ENCODE peak calls at places on chromosome 12, in nine cellular contexts. J is pancreas; I is right cardiac atrium; K is Peyer's patch; A is ovary; M is BE2C; H is left ventricle myocardium inferior; V is heart right ventricle; B is CD8-positive, alpha-beta memory T cell. G is an unnamed sample.

GRCh38 chr12:122917508-122918227 is 21.7 kb upstream of the VPS37B start:
- DNase-seq in I (peak; percentile 76), M (peak; percentile 25), H (peak; percentile 56), K (no peak), V (peak; percentile 53), J (peak; percentile 76), B (no peak), A (no peak), G (no peak)

GRCh38 chr12:68148261-68148951 is 11.1 kb downstream of the IFNG start:
- DNase-seq in H (no peak), A (no peak), V (no peak), I (no peak), B (no peak), M (no peak), K (no peak), J (no peak), G (peak; percentile 64)

GRCh38 chr12:121828826-121829225 is 25.0 kb downstream of the SETD1B start:
- DNase-seq in A (no peak), I (no peak), K (no peak), B (no peak), V (no peak), J (no peak), M (no peak), H (no peak), G (peak; percentile 33)

GRCh38 chr12:119808441-119808840 is 68.7 kb downstream of the CIT start:
- DNase-seq in I (no peak), H (no peak), J (no peak), A (no peak), K (no peak), M (no peak), V (no peak), B (no peak), G (no peak)

GRCh38 chr12:116689586-116689985 is 48.3 kb downstream of the SPRING1 start:
- DNase-seq in H (no peak), V (no peak), A (no peak), J (no peak), I (no peak), M (no peak), K (no peak), B (no peak), G (no peak)

GRCh38 chr12:29350080-29350479 is 30.9 kb downstream of the ERGIC2 start:
- DNase-seq in H (no peak), I (no peak), K (no peak), M (no peak), A (no peak), J (no peak), B (no peak), V (no peak), G (no peak)

GRCh38 chr12:111451649-111452129 is 46.0 kb downstream of the SH2B3 start:
- DNase-seq in I (no peak), M (no peak), A (no peak), B (no peak), K (peak; percentile 16), H (no peak), J (no peak), V (no peak), G (peak; percentile 44)

GRCh38 chr12:78641837-78642423 is 222.6 kb upstream of the SYT1 start:
- DNase-seq in M (peak; percentile 7), K (no peak), A (no peak), B (no peak), J (no peak), H (no peak), I (no peak), V (no peak), G (no peak)

GRCh38 chr12:48197549-48197966 is 5.5 kb downstream of the OR10AD1 start:
- DNase-seq in H (no peak), M (peak; percentile 16), B (no peak), V (no peak), A (peak; percentile 47), I (no peak), J (no peak), K (no peak), G (no peak)

GRCh38 chr12:78888583-78888982 is 24.0 kb downstream of the SYT1 start:
- DNase-seq in B (no peak), V (no peak), H (no peak), I (no peak), M (no peak), J (no peak), K (no peak), A (no peak), G (no peak)

DNA sequence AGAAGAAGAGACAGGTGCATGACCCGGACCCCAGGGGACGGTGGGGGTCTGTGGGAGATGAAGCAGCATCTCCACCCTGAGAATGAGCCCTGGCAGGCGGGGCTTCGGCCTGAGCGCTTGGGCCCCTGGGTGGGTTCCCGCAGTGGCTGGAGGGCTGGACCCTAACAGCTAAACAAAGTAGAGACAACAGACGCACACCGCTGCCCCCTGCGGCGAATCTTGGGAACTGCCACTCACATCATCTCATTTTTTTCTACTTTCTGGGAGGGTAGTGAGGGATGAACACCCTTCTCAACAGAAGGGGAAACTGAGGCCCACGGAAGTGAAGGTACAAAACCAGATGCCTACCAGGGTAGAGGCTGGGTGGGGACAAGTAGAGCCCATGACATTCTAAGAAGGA is 104.7 kb downstream of the RFLNA start:
- DNase-seq in M (peak; percentile 56), V (no peak), K (no peak), J (no peak), I (no peak), A (peak; percentile 63), H (no peak), B (no peak), G (peak; percentile 90)
- H3K4me1 ChIP-seq in M (peaks cover 40% of the 10 kb centered on the region), V (peaks cover 64% of the 10 kb centered on the region), K (no peaks in the 10 kb centered on the region), J (no peaks in the 10 kb centered on the region), I (peaks cover 26% of the 10 kb centered on the region), A (peaks cover 12% of the 10 kb centered on the region), H (peaks cover 85% of the 10 kb centered on the region), B (no peaks in the 10 kb centered on the region), G (no peaks in the 10 kb centered on the region)

GRCh38 chr12:92030618-92031017 is 115.0 kb downstream of the BTG1 start:
- DNase-seq in M (no peak), B (peak; percentile 69), A (peak; percentile 44), K (peak; percentile 81), J (no peak), H (no peak), V (no peak), I (no peak), G (no peak)

GRCh38 chr12:92032965-92033364 is 112.7 kb downstream of the BTG1 start:
- DNase-seq in H (no peak), I (no peak), K (no peak), V (no peak), A (no peak), J (no peak), M (no peak), B (no peak), G (no peak)

GRCh38 chr12:92034083-92034482 is 111.6 kb downstream of the BTG1 start:
- DNase-seq in K (no peak), M (no peak), A (no peak), H (no peak), I (no peak), J (no peak), B (no peak), V (no peak), G (no peak)

GRCh38 chr12:92029902-92030586 is 115.6 kb downstream of the BTG1 start:
- DNase-seq in J (no peak), H (no peak), A (no peak), B (no peak), M (no peak), V (no peak), K (no peak), I (no peak), G (no peak)

GRCh38 chr12:92032101-92032500 is 113.5 kb downstream of the BTG1 start:
- DNase-seq in A (no peak), I (no peak), V (no peak), J (no peak), B (no peak), K (no peak), M (no peak), H (no peak), G (no peak)
- H3K4me1 ChIP-seq in A (peaks cover 9% of the 10 kb centered on the region), I (no peaks in the 10 kb centered on the region), V (peaks cover 30% of the 10 kb centered on the region), J (peaks cover 38% of the 10 kb centered on the region), B (peaks cover 89% of the 10 kb centered on the region), K (peaks cover 4% of the 10 kb centered on the region), M (peaks cover 35% of the 10 kb centered on the region), H (peaks cover 57% of the 10 kb centered on the region), G (no peaks in the 10 kb centered on the region)

GRCh38 chr12:115464008-115464672 is 780.2 kb upstream of the TBX3 start:
- DNase-seq in A (no peak), M (no peak), H (no peak), V (no peak), J (no peak), I (no peak), K (no peak), B (no peak), G (no peak)
- H3K4me1 ChIP-seq in A (no peaks in the 10 kb centered on the region), M (peaks cover 4% of the 10 kb centered on the region), H (no peaks in the 10 kb centered on the region), V (no peaks in the 10 kb centered on the region), J (no peaks in the 10 kb centered on the region), I (no peaks in the 10 kb centered on the region), K (no peaks in the 10 kb centered on the region), B (no peaks in the 10 kb centered on the region), G (no peaks in the 10 kb centered on the region)

GRCh38 chr12:110023634-110024023 is 24.4 kb downstream of the ANKRD13A start:
- DNase-seq in V (no peak), H (no peak), K (no peak), B (no peak), A (no peak), M (no peak), J (no peak), I (no peak), G (no peak)
- H3K4me1 ChIP-seq in V (peaks cover 30% of the 10 kb centered on the region), H (peaks cover 29% of the 10 kb centered on the region), K (no peaks in the 10 kb centered on the region), B (no peaks in the 10 kb centered on the region), A (no peaks in the 10 kb centered on the region), M (peaks cover 3% of the 10 kb centered on the region), J (no peaks in the 10 kb centered on the region), I (peaks cover 4% of the 10 kb centered on the region), G (no peaks in the 10 kb centered on the region)

DNA sequence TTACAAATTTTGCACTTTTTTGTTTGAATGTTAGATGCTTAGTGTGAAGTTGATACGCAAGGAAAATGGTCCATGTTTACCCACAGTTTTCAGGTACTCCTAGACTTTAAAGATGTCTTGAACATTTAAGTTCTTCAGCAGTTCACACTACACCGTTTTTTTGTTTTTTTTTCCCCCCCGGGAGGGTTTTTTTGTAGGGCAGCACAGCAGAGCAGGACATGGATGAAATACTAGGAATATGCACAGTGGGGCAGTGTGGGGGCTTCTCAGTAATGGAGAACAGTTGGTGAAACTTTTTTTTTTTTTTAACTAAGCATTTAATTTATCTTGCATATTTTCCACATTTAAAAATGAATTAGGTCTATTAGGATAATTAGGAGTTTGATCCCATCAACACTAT is 4.9 kb downstream of the RAN start:
- DNase-seq in H (no peak), V (no peak), M (no peak), I (no peak), A (no peak), K (no peak), B (no peak), J (no peak), G (no peak)
- H3K4me1 ChIP-seq in H (peaks cover 26% of the 10 kb centered on the region), V (peaks cover 20% of the 10 kb centered on the region), M (peaks cover 14% of the 10 kb centered on the region), I (no peaks in the 10 kb centered on the region), A (peaks cover 3% of the 10 kb centered on the region), K (peaks cover 12% of the 10 kb centered on the region), B (peaks cover 28% of the 10 kb centered on the region), J (peaks cover 8% of the 10 kb centered on the region), G (no peaks in the 10 kb centered on the region)

DNA sequence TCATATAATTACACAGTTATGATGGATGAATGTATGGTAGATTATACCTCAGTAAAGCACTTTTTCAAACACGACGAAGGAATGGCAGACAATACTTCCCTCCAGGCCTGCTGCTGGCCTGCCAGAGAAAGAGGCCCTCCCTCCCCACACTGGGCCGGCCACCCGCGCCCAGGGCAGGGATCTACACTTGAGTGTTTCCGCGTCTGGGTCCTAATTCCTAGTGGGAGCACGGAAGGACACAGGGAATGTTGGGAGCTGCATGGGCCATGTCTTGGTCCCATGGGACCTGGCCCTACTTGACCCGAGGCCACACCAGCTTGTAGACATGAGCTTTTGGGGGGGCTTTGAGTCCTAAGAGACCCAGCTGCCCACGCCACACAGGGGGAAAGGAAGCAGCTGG is 52.0 kb downstream of the STX2 start:
- DNase-seq in K (no peak), J (no peak), H (no peak), V (no peak), I (no peak), B (no peak), A (no peak), M (no peak), G (no peak)
- H3K4me1 ChIP-seq in K (no peaks in the 10 kb centered on the region), J (no peaks in the 10 kb centered on the region), H (no peaks in the 10 kb centered on the region), V (no peaks in the 10 kb centered on the region), I (no peaks in the 10 kb centered on the region), B (no peaks in the 10 kb centered on the region), A (no peaks in the 10 kb centered on the region), M (no peaks in the 10 kb centered on the region), G (no peaks in the 10 kb centered on the region)

G was measured in endodermal cell.